ENCODE peak calls at places on chromosomes 1 and 21, in six cellular contexts. R is epithelial cell of esophagus, Z is mammary epithelial cell, K is fibroblast of lung, A is WTC11, J is SK-N-SH. X is an unnamed sample.

GRCh38 chr1:18134324-18135046 is 26.9 kb downstream of the IGSF21 start:
- DNase-seq in Z (no peak), J (peak), K (no peak), A (no peak), R (no peak), X (no peak)

GRCh38 chr1:153771841-153772593 is 3.2 kb upstream of the SLC27A3 start:
- DNase-seq in J (peak), A (peak), Z (no peak), R (no peak), K (no peak), X (no peak)

GRCh38 chr1:153379591-153379990 is 4.2 kb upstream of the S100A12 start:
- DNase-seq in K (no peak), R (no peak), J (no peak), A (no peak), Z (no peak), X (no peak)

GRCh38 chr1:147850737-147851136 is 51.9 kb upstream of the GJA8 start:
- DNase-seq in K (no peak), J (no peak), Z (peak), R (no peak), A (no peak), X (no peak)

GRCh38 chr1:107162745-107163144 is 21.9 kb downstream of the NTNG1 start:
- DNase-seq in Z (peak), A (no peak), R (peak), J (no peak), K (peak), X (no peak)

GRCh38 chr1:86868477-86868876 is 45.4 kb downstream of the SELENOF start:
- DNase-seq in Z (no peak), R (peak), K (no peak), A (no peak), J (no peak), X (peak)

GRCh38 chr1:2258996-2259395 is 30.9 kb downstream of the SKI start:
- DNase-seq in A (no peak), J (no peak), Z (no peak), K (no peak), R (no peak), X (no peak)

GRCh38 chr1:207659545-207660148 is 14.7 kb downstream of the CR1L start:
- DNase-seq in A (no peak), Z (no peak), K (no peak), R (peak), J (no peak), X (peak)

GRCh38 chr1:8560611-8561544 is 243.0 kb downstream of the SLC45A1 start:
- DNase-seq in A (no peak), Z (peak), K (peak), J (peak), R (peak), X (peak)

GRCh38 chr21:35249636-35250035 is 200.5 kb upstream of the RUNX1 start:
- DNase-seq in Z (peak), R (peak), K (no peak), J (no peak), A (no peak), X (no peak)

GRCh38 chr1:229714964-229715603 is 89.0 kb downstream of the URB2 start:
- DNase-seq in R (peak), K (no peak), A (peak), J (no peak), Z (peak), X (peak)

GRCh38 chr1:17507916-17508315 is 31.6 kb upstream of the ARHGEF10L start:
- DNase-seq in R (no peak), J (peak), A (peak), K (no peak), Z (no peak), X (no peak)

GRCh38 chr21:27631471-27631870 is 664.6 kb upstream of the ADAMTS5 start:
- DNase-seq in J (no peak), R (no peak), Z (no peak), K (peak), A (no peak), X (no peak)

GRCh38 chr1:89953072-89953626 is 41.8 kb upstream of the ZNF326 start:
- DNase-seq in Z (peak), R (peak), K (peak), J (no peak), A (peak), X (peak)

GRCh38 chr1:206834711-206835110 is 30.7 kb upstream of the IL20 start:
- DNase-seq in K (no peak), Z (no peak), J (no peak), A (no peak), R (peak), X (peak)

GRCh38 chr1:168637350-168637991 is 61.1 kb downstream of the XCL1 start:
- DNase-seq in J (peak), R (peak), K (peak), Z (peak), A (no peak), X (peak)

GRCh38 chr1:150995896-150996295 is 10.8 kb downstream of the MINDY1 start:
- DNase-seq in R (peak), A (peak), Z (no peak), J (peak), K (peak), X (peak)

GRCh38 chr1:178031856-178032320 is 62.0 kb upstream of the RASAL2 start:
- DNase-seq in K (peak), A (peak), J (peak), R (peak), Z (peak), X (peak)

GRCh38 chr21:32807717-32808380 is 36.3 kb upstream of the PAXBP1 start:
- DNase-seq in A (no peak), Z (peak), J (no peak), R (peak), K (peak), X (peak)

GRCh38 chr1:52814465-52814864 is 28.1 kb upstream of the ZYG11A start:
- DNase-seq in A (no peak), K (peak), J (no peak), R (peak), Z (peak), X (peak)

GRCh38 chr1:222443566-222443965 is 104.3 kb downstream of the HHIPL2 start:
- DNase-seq in A (no peak), R (no peak), Z (no peak), J (no peak), K (no peak), X (no peak)

GRCh38 chr1:34597877-34598514 is 156.9 kb upstream of the GJB5 start:
- DNase-seq in K (peak), Z (peak), A (peak), R (peak), J (peak), X (peak)

GRCh38 chr1:169698976-169699375 is 12.4 kb downstream of the SELL start:
- DNase-seq in R (no peak), A (no peak), Z (no peak), K (no peak), J (no peak), X (no peak)
- TF ChIP-seq CTCF in R (no peak), A (no peak), Z (no peak), K (no peak), J (no peak), X (no peak)

DNA sequence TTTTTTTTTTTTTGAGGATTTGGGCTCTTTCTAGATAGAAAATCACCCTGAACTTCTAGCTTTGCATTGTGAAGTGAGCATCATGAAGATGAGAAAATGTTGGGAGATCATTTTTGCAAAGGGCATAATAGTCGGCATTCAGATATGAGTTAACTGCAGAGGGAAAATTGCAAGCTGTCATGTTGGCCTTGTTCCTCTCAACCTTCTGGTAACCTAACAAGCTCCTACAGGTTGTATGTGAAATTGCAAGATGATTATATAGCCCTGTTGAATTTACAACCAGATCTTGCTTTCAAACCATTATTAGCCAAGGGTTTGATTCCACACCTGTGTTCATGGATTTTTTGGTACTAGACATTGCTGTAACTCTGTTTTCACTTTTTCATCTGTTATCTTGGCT is 2.2 kb downstream of the ELOA start:
- DNase-seq in A (no peak), Z (peak), R (peak), K (peak), J (peak), X (peak)
- TF ChIP-seq CTCF in A (no peak), Z (peak), R (peak), K (peak), J (peak), X (peak)

GRCh38 chr1:38137164-38137563 is 90.6 kb upstream of the POU3F1 start:
- DNase-seq in K (no peak), A (no peak), R (peak), J (no peak), Z (peak), X (no peak)

GRCh38 chr1:38140025-38140487 is 93.5 kb upstream of the POU3F1 start:
- DNase-seq in R (no peak), J (no peak), A (peak), K (no peak), Z (no peak), X (no peak)

GRCh38 chr1:38135621-38136414 is 89.2 kb upstream of the POU3F1 start:
- DNase-seq in A (peak), R (no peak), K (no peak), J (no peak), Z (no peak), X (no peak)

GRCh38 chr1:38141483-38141882 is 94.9 kb upstream of the POU3F1 start:
- DNase-seq in K (no peak), Z (no peak), R (no peak), J (no peak), A (no peak), X (no peak)

GRCh38 chr1:38138498-38139233 is 92.1 kb upstream of the POU3F1 start:
- DNase-seq in Z (peak), A (no peak), K (peak), R (peak), J (no peak), X (peak)
- TF ChIP-seq CTCF in Z (peak), A (no peak), K (peak), R (peak), J (peak), X (no peak)

DNA sequence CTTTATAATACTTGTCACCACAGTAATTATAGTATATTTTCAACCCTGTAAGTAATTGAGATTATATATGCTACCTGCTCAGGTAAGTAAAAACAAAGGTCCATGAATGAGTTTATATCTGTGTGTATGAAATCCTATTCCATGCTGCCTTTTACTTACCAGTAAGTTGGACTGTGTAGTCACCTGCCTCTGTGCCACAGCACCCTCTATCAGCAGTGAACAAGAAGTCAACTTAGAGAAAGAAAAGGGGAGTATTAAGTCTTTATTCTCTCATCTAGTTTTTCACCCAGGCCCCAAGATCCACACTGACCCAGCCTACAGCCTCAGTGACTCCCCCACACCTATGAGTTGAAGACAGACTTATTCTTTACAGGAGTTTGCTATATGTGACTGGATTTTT is 36.9 kb upstream of the IFI16 start:
- DNase-seq in J (no peak), Z (peak), K (peak), A (no peak), R (peak), X (peak)
- TF ChIP-seq CTCF in J (no peak), Z (peak), K (no peak), A (no peak), R (peak), X (peak)

GRCh38 chr1:119291611-119292206 is 76.9 kb upstream of the HAO2 start:
- DNase-seq in A (no peak), K (no peak), Z (no peak), J (no peak), R (no peak), X (no peak)

GRCh38 chr1:119290297-119290696 is 78.3 kb upstream of the HAO2 start:
- DNase-seq in R (peak), A (no peak), Z (peak), K (no peak), J (no peak), X (peak)

GRCh38 chr1:119285482-119285881 is 83.1 kb upstream of the HAO2 start:
- DNase-seq in A (no peak), R (peak), J (no peak), K (peak), Z (peak), X (peak)

GRCh38 chr1:119288751-119289150 is 79.8 kb upstream of the HAO2 start:
- DNase-seq in J (no peak), Z (no peak), K (no peak), R (no peak), A (no peak), X (no peak)

GRCh38 chr1:119286587-119287181 is 81.9 kb upstream of the HAO2 start:
- DNase-seq in Z (peak), A (peak), J (peak), K (peak), R (peak), X (peak)
- TF ChIP-seq CTCF in Z (peak), A (peak), J (peak), K (peak), R (peak), X (peak)

DNA sequence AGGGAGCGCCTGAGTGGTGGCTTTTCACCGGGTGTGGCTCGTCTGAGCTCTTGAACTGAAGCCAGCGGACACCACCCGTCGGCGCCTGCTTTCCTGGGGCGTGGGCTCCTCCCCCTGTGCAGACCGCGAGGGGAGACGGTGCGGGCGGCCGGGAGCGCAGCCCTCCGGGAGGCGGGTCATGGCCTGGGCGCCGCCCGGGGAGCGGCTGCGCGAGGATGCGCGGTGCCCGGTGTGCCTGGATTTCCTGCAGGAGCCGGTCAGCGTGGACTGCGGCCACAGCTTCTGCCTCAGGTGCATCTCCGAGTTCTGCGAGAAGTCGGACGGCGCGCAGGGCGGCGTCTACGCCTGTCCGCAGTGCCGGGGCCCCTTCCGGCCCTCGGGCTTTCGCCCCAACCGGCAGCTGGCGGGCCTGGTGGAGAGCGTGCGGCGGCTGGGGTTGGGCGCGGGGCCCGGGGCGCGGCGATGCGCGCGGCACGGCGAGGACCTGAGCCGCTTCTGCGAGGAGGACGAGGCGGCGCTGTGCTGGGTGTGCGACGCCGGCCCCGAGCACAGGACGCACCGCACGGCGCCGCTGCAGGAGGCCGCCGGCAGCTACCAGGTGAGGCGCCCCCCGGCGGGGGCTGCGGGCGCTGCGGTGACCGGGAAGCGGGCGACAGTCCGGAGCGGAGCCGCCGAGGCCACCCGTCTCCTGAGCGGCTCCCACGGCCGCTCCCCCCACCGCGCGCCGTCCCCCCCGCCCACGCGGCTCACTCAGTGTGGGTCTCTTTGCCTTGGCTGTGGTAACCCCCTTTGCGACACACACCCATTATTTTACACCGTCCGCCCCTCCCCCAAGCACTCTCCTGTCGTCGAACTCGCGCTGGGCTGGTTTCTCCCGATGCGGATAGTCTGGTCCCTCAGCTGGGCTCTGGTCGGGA is at the start of gene TRIM58:
- DNase-seq in Z (peak), K (no peak), J (peak), R (no peak), A (peak), X (no peak)
- TF ChIP-seq CTCF in Z (no peak), K (no peak), J (peak), R (no peak), A (peak), X (no peak)

GRCh38 chr1:33378524-33378923 is 52.4 kb downstream of the PHC2 start:
- DNase-seq in J (no peak), Z (no peak), R (no peak), A (no peak), K (no peak), X (no peak)

GRCh38 chr1:33379631-33380354 is 51.1 kb downstream of the PHC2 start:
- DNase-seq in R (no peak), K (peak), Z (no peak), J (no peak), A (no peak), X (peak)

GRCh38 chr1:33380811-33381210 is 50.1 kb downstream of the PHC2 start:
- DNase-seq in A (no peak), R (no peak), J (no peak), Z (no peak), K (no peak), X (no peak)

GRCh38 chr1:33377750-33378149 is 53.1 kb downstream of the PHC2 start:
- DNase-seq in Z (no peak), K (peak), J (no peak), R (no peak), A (no peak), X (no peak)

DNA sequence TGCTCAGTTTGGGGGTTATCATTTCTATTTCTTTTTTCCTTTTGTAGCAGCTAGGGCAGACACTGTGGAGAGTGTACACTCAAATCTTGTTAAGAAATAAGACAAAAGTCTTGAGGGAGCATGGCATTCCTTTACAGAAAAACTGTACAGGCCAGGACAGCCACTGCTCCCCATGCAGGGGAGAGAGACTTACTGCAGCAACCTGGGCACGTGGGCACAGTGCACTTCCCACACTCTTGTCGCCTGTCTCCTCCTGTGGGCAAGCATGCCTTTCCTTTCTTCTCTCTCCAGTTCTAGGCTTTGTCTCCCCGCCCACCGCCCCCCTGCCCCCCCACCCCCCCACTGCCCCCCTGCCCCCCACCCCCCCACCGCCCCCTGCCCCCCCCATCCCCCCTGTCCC is 51.9 kb downstream of the PHC2 start:
- DNase-seq in Z (no peak), K (no peak), J (no peak), R (no peak), A (no peak), X (no peak)
- TF ChIP-seq CTCF in Z (peak), K (no peak), J (no peak), R (peak), A (no peak), X (no peak)

DNA sequence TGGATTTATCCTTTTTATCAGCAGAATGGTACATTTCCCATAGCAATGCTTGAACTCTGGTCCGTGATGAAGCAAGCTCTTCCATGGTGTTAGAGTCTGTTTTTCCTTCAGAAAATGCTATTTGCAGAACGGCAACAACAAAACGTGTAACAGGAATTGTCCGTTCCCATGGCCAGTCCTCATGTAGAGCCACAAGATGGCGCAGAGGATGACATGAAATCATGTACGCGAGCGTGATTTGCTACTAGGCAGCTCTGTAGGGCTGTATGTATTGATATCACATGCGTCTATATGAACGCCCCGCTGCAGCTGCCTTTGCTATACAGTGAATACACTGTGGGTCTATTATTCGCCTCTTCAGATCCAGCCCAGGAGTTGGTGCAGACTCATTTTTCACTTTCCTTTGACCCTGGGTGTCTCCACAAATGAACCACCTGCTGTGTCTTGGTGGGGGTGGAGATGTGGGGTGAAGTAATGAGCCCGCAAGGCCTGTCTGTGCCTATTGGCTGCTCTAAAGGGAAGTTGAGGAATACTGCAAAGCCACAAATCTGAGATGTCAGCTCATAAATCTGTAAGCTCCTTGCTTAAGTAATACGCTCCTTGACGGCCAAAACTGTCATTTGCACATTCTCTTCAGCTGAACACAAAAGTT is 361.5 kb downstream of the KIF26B start:
- DNase-seq in K (peak), R (no peak), A (no peak), J (no peak), Z (no peak), X (peak)
- TF ChIP-seq CTCF in K (peak), R (no peak), A (no peak), J (no peak), Z (no peak), X (peak)

GRCh38 chr1:220327106-220327505 is 54.9 kb upstream of the RAB3GAP2 start:
- DNase-seq in A (no peak), R (no peak), K (no peak), J (no peak), Z (no peak), X (no peak)
- TF ChIP-seq CTCF in A (no peak), R (no peak), K (no peak), J (no peak), Z (no peak), X (no peak)

X was measured in MCF 10A.